ENCODE peak calls at places on chromosomes 1 and 21, in six cellular contexts. V, W, D, K, T and P are unnamed samples.

GRCh38 chr1:31796707-31797106 is 19.1 kb downstream of the SPOCD1 start:
- DNase-seq in V (no peak), W (no peak), D (no peak), K (no peak), T (no peak), P (no peak)

GRCh38 chr21:44817914-44818635 is at the start of gene SUMO3:
- DNase-seq in V (peak; percentile 51), W (no peak), D (peak; percentile 98), K (peak; percentile 92), T (peak; percentile 92), P (peak; percentile 91)

GRCh38 chr21:25967566-25968438 is 202.8 kb downstream of the APP start:
- DNase-seq in V (no peak), W (no peak), D (no peak), K (peak; percentile 0), T (no peak), P (peak; percentile 21)

GRCh38 chr1:166164995-166165660 is 1.7 kb downstream of the FAM78B start:
- DNase-seq in V (peak; percentile 22), W (no peak), D (peak; percentile 64), K (no peak), T (peak; percentile 71), P (peak; percentile 52)

GRCh38 chr21:34061983-34062382 is 11.4 kb upstream of the MRPS6 start:
- DNase-seq in V (no peak), W (no peak), D (peak; percentile 23), K (no peak), T (no peak), P (no peak)

GRCh38 chr1:206860165-206860564 is 5.3 kb upstream of the IL20 start:
- DNase-seq in V (no peak), W (no peak), D (no peak), K (no peak), T (no peak), P (no peak)

GRCh38 chr1:233064988-233065387 is 114.6 kb downstream of the NTPCR start:
- DNase-seq in V (no peak), W (no peak), D (no peak), K (no peak), T (no peak), P (no peak)

GRCh38 chr1:41980872-41981653 is 62.3 kb upstream of the HIVEP3 start:
- DNase-seq in V (no peak), W (no peak), D (no peak), K (no peak), T (no peak), P (no peak)

GRCh38 chr1:53482441-53483153 is 23.4 kb downstream of the DMRTB1 start:
- DNase-seq in V (no peak), W (no peak), D (no peak), K (no peak), T (no peak), P (no peak)

GRCh38 chr21:34129039-34129891 is 55.9 kb downstream of the MRPS6 start:
- DNase-seq in V (peak; percentile 74), W (peak; percentile 38), D (peak; percentile 49), K (peak; percentile 76), T (no peak), P (no peak)

GRCh38 chr1:203557958-203558760 is 64.2 kb downstream of the OPTC start:
- DNase-seq in V (peak; percentile 61), W (peak; percentile 73), D (no peak), K (no peak), T (no peak), P (no peak)

GRCh38 chr1:156117414-156118174 is 3.1 kb downstream of the LMNA start:
- DNase-seq in V (no peak), W (no peak), D (no peak), K (no peak), T (no peak), P (no peak)

GRCh38 chr1:9382923-9383491 is 90.3 kb downstream of the SPSB1 start:
- DNase-seq in V (no peak), W (no peak), D (no peak), K (no peak), T (no peak), P (no peak)

GRCh38 chr1:147673401-147673800 is 3.1 kb upstream of the ACP6 start:
- DNase-seq in V (no peak), W (no peak), D (no peak), K (no peak), T (no peak), P (no peak)

GRCh38 chr1:172642970-172643369 is 15.9 kb upstream of the FASLG start:
- DNase-seq in V (no peak), W (no peak), D (no peak), K (no peak), T (no peak), P (no peak)

DNA sequence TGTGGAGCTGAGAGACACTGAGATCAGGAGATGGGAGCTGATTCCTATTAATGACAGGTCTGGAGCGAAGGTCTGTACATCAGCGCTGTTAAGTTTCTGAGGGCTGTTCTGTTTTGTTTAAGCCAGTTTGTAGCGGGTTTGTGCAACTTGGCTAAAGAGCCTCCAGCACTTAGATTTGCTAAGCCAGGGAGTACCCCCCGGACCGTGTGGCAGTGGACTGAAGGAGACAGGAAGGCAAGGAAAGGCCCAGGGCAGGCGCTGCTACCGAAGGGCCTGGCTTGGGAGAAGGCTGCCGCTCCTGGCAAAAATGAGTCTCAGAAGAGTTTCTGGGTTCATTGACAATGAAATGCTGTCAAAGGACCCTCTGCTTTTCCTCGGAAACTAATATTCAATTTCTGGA is 139.3 kb upstream of the ZNF644 start:
- DNase-seq in V (no peak), W (no peak), D (no peak), K (no peak), T (no peak), P (no peak)
- H3K27ac ChIP-seq in V (no peak overlapping the region), W (no peak overlapping the region), D (no peak overlapping the region), K (no peak overlapping the region), T (no peak overlapping the region), P (no peak overlapping the region)

GRCh38 chr21:38968887-38969543 is 163.3 kb downstream of the ETS2 start:
- DNase-seq in V (no peak), W (no peak), D (no peak), K (no peak), T (no peak), P (no peak)

GRCh38 chr21:38963006-38963405 is 157.3 kb downstream of the ETS2 start:
- DNase-seq in V (no peak), W (no peak), D (no peak), K (no peak), T (no peak), P (no peak)

GRCh38 chr21:38970765-38971164 is 165.0 kb downstream of the ETS2 start:
- DNase-seq in V (no peak), W (no peak), D (no peak), K (no peak), T (no peak), P (no peak)

GRCh38 chr21:38965241-38965640 is 159.5 kb downstream of the ETS2 start:
- DNase-seq in V (no peak), W (no peak), D (no peak), K (no peak), T (no peak), P (no peak)

GRCh38 chr21:38965910-38966504 is 160.3 kb downstream of the ETS2 start:
- DNase-seq in V (peak; percentile 19), W (no peak), D (peak; percentile 29), K (no peak), T (peak; percentile 78), P (no peak)
- H3K27ac ChIP-seq in V (peak overlapping the region; percentile 59), W (no peak overlapping the region), D (no peak overlapping the region), K (no peak overlapping the region), T (peak overlapping the region; percentile 34), P (no peak overlapping the region)

DNA sequence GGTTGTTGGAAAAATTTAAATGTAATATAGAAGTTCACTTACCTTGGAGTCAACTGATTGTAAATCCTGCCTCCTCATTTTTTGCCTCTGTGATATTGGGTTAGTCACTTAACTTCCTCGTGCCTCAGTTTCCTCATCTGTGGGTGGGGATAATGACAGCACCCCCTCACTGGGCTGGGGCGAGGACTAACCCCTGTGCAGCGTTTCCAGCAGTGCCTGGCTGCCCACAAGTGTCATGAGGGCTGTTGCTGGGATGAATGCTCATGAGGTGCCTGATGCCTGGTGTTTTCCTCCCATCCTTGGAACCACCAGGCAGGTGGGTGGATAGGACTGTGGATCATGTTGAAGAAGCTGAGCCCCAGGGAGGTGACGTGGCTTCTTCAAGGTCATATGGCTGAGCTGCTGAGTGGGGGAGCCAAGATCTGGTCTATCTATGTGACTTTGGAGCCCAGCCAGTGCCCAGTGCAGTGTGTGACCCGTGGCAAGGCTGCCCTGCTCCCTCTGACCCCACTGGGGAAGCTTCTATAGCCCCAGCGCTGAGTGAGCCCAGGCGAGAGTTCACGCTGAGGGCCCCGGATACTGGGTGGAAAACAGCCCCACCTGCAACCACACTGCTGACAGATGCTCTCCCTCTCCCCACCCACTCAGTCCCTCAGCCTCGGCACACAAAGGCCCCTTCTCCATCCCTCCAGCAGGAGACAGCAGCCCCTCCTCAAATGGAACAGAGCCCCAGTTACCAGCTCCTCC is 446.0 kb downstream of the PTPRU start:
- DNase-seq in V (no peak), W (no peak), D (peak; percentile 59), K (no peak), T (peak; percentile 42), P (no peak)
- H3K27ac ChIP-seq in V (no peak overlapping the region), W (no peak overlapping the region), D (peak overlapping the region; percentile 93), K (no peak overlapping the region), T (no peak overlapping the region), P (no peak overlapping the region)

GRCh38 chr1:43034778-43035177 is 76.1 kb upstream of the SLC2A1 start:
- DNase-seq in V (no peak), W (no peak), D (no peak), K (peak; percentile 17), T (no peak), P (no peak)
- H3K27ac ChIP-seq in V (no peak overlapping the region), W (no peak overlapping the region), D (no peak overlapping the region), K (no peak overlapping the region), T (no peak overlapping the region), P (no peak overlapping the region)

DNA sequence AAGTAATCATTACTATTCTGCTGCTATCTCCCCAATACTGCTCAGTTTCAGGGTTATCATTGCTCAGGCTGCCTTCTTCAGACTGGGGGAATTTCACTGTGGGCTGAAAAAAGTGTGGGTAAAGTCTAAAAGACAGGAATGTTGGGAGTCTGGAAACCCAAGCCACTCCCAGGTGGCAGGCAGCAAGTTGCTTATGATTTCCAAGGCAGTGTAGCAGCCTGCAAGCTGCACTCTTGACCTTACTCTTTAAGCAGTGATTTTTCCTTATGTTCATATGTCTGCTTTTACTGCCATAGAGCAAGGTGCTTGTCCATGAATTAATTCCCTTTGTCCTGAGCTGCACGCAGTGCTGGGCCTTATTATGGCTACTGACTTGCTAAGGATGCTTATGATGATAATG is 53.1 kb downstream of the PHC2 start:
- DNase-seq in V (no peak), W (no peak), D (no peak), K (no peak), T (no peak), P (no peak)
- H3K27ac ChIP-seq in V (no peak overlapping the region), W (no peak overlapping the region), D (peak overlapping the region; percentile 39), K (no peak overlapping the region), T (no peak overlapping the region), P (no peak overlapping the region)